ENCODE peak calls at places on chromosomes 12 and 14, in ten cellular contexts. A is AG10803; O is endodermal cell; V is SJSA1; F is CD4-positive, CD25-positive, alpha-beta regulatory T cell; E is AG04450; M is Panc1; R is GM23338; Z is GM12865; D is left ventricle myocardium inferior. Q is an unnamed sample.
A peak's percentile ranks its signal among the peaks of the same experiment; 100 is the strongest.

GRCh38 chr12:13146539-13146938 is 43.1 kb upstream of the GSG1 start:
- DNase-seq in A (no peak), O (no peak), V (no peak), F (no peak), E (no peak), M (no peak), R (no peak), Z (no peak), D (peak; percentile 31), Q (no peak)

GRCh38 chr12:23708185-23708837 is 241.2 kb downstream of the SOX5 start:
- DNase-seq in A (no peak), O (no peak), V (no peak), F (no peak), E (no peak), M (no peak), R (no peak), Z (no peak), D (no peak), Q (no peak)

GRCh38 chr14:31207746-31208545 is at the start of gene HECTD1:
- DNase-seq in A (peak; percentile 88), O (peak; percentile 96), V (peak; percentile 87), F (peak; percentile 81), E (peak; percentile 59), M (peak; percentile 46), R (peak; percentile 90), Z (peak; percentile 95), D (peak; percentile 91), Q (peak; percentile 72)

GRCh38 chr14:49972840-49973239 is 80.0 kb downstream of the ARF6 start:
- DNase-seq in A (peak; percentile 83), O (no peak), V (peak; percentile 83), F (no peak), E (peak; percentile 60), M (peak; percentile 87), R (no peak), Z (peak; percentile 51), D (no peak), Q (no peak)

GRCh38 chr14:59244581-59244980 is 56.1 kb downstream of the DAAM1 start:
- DNase-seq in A (no peak), O (no peak), V (no peak), F (no peak), E (no peak), M (no peak), R (no peak), Z (no peak), D (no peak), Q (no peak)

GRCh38 chr14:70186826-70187483 is 1.8 kb downstream of the SLC8A3 start:
- DNase-seq in A (peak; percentile 2), O (peak; percentile 63), V (peak; percentile 91), F (no peak), E (no peak), M (no peak), R (peak; percentile 81), Z (peak; percentile 61), D (no peak), Q (no peak)

GRCh38 chr12:101051901-101052550 is 158.0 kb downstream of the SLC5A8 start:
- DNase-seq in A (peak; percentile 97), O (no peak), V (no peak), F (no peak), E (peak; percentile 16), M (no peak), R (no peak), Z (no peak), D (no peak), Q (no peak)

GRCh38 chr12:2179953-2180736 is 127.4 kb downstream of the CACNA1C start:
- DNase-seq in A (peak; percentile 92), O (no peak), V (peak; percentile 89), F (no peak), E (peak; percentile 85), M (no peak), R (no peak), Z (no peak), D (peak; percentile 67), Q (no peak)

GRCh38 chr12:124620606-124621295 is 53.3 kb upstream of the NCOR2 start:
- DNase-seq in A (peak; percentile 79), O (no peak), V (no peak), F (no peak), E (no peak), M (no peak), R (no peak), Z (no peak), D (no peak), Q (no peak)

GRCh38 chr12:50174971-50175715 is 8.0 kb upstream of the CERS5 start:
- DNase-seq in A (peak; percentile 85), O (no peak), V (no peak), F (peak; percentile 13), E (peak; percentile 67), M (peak; percentile 53), R (peak; percentile 87), Z (peak; percentile 60), D (no peak), Q (no peak)

GRCh38 chr12:52824741-52825410 is 9.2 kb downstream of the KRT79 start:
- DNase-seq in A (no peak), O (no peak), V (peak; percentile 96), F (no peak), E (no peak), M (no peak), R (no peak), Z (no peak), D (no peak), Q (no peak)

GRCh38 chr12:32322354-32322753 is 77.0 kb upstream of the FGD4 start:
- DNase-seq in A (no peak), O (peak; percentile 73), V (no peak), F (no peak), E (no peak), M (no peak), R (no peak), Z (no peak), D (no peak), Q (no peak)

GRCh38 chr14:34465069-34465859 is 3.2 kb upstream of the SPTSSA start:
- DNase-seq in A (peak; percentile 17), O (no peak), V (no peak), F (no peak), E (no peak), M (no peak), R (peak; percentile 45), Z (no peak), D (no peak), Q (no peak)

GRCh38 chr12:84277986-84278385 is 634.6 kb downstream of the SLC6A15 start:
- DNase-seq in A (no peak), O (no peak), V (no peak), F (no peak), E (no peak), M (no peak), R (no peak), Z (no peak), D (no peak), Q (no peak)

GRCh38 chr12:124738636-124739467 is 124.8 kb downstream of the SCARB1 start:
- DNase-seq in A (no peak), O (no peak), V (peak; percentile 93), F (no peak), E (peak; percentile 49), M (no peak), R (no peak), Z (no peak), D (no peak), Q (no peak)

GRCh38 chr12:118015944-118016343 is 559 bp upstream of the RFC5 start:
- DNase-seq in A (no peak), O (no peak), V (no peak), F (no peak), E (no peak), M (no peak), R (no peak), Z (no peak), D (no peak), Q (no peak)

GRCh38 chr12:112973712-112974305 is 4.5 kb upstream of the OAS2 start:
- DNase-seq in A (peak; percentile 6), O (no peak), V (no peak), F (no peak), E (no peak), M (no peak), R (no peak), Z (no peak), D (no peak), Q (no peak)
- H3K4me3 ChIP-seq in A (no peak overlapping the region), O (no peak overlapping the region), V (no peak overlapping the region), F (no peak overlapping the region), E (no peak overlapping the region), M (no peak overlapping the region), R (no peak overlapping the region), Z (no peak overlapping the region), D (no peak overlapping the region), Q (no peak overlapping the region)

GRCh38 chr14:56501909-56502530 is 77.6 kb upstream of the TMEM260 start:
- DNase-seq in A (no peak), O (peak; percentile 60), V (no peak), F (no peak), E (no peak), M (no peak), R (peak; percentile 46), Z (peak; percentile 3), D (no peak), Q (no peak)
- H3K4me3 ChIP-seq in A (no peak overlapping the region), O (no peak overlapping the region), V (no peak overlapping the region), F (no peak overlapping the region), E (no peak overlapping the region), M (no peak overlapping the region), R (no peak overlapping the region), Z (no peak overlapping the region), D (no peak overlapping the region), Q (no peak overlapping the region)

DNA sequence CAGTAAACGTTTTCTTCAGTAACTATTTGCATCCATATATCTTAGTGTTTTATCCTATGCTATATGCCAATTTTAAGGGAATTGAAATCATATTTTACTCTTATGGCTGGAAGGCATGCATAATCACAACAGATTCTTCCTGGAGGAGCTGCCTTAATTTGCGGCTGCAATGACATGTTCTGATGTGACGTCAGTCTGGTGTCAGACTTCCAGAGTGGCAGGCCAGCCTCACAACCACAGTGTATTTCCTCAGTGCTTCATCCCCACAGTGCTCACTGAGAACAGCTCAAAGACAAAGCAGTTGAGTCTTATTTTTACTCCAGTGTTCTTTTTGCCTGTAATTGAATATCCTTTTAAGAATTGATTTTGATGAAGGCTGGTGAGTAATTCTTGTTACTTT is 107.1 kb downstream of the PLEKHA5 start:
- DNase-seq in A (peak; percentile 47), O (no peak), V (no peak), F (no peak), E (no peak), M (no peak), R (no peak), Z (no peak), D (no peak), Q (no peak)
- H3K4me3 ChIP-seq in A (no peak overlapping the region), O (no peak overlapping the region), V (no peak overlapping the region), F (no peak overlapping the region), E (no peak overlapping the region), M (no peak overlapping the region), R (no peak overlapping the region), Z (no peak overlapping the region), D (peak overlapping the region; percentile 2), Q (no peak overlapping the region)

DNA sequence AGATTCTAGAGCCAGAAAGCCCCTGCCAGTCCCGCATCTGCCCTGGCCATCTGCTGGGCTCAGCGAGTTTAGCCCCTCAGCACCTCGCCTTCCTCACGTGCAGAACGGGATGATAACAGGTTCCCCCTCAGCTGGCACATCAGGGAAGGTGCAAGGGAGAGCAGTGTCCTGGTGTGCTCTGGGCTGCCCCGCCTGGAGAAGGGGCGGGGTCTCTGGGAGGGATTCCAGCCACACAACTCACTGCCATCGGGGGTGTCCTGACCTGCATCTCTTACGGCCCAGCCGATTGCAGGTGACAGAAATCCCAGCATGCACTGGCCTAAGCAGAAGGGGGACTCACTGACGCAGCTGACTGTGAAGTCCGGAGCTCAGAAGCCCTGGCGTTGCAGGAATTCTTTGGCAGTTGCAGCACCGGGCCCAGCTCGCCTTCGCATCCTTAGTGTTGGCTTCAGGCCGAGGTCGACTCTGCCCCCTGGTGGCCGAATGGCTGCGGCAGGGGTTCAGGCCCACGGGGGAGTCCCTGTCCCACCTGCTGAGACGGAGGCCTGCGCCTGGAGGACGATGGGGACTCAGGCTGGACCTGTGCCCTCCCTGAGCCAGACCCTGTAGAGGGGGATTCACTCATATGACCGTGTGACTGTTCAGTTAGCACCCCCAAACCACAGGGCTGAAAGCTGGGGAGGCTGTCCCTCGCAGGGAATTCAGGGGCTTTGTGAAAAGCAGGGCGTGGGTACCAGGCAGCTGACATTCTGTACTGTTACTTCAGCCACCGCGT is 178.6 kb downstream of the ADGRD1 start:
- DNase-seq in A (peak; percentile 61), O (peak; percentile 99), V (peak; percentile 86), F (peak; percentile 44), E (no peak), M (peak; percentile 13), R (peak; percentile 92), Z (peak; percentile 76), D (peak; percentile 70), Q (peak; percentile 12)
- H3K4me3 ChIP-seq in A (no peak overlapping the region), O (no peak overlapping the region), V (no peak overlapping the region), F (no peak overlapping the region), E (no peak overlapping the region), M (no peak overlapping the region), R (peak overlapping the region; percentile 41), Z (no peak overlapping the region), D (no peak overlapping the region), Q (no peak overlapping the region)

Q was measured in GM12864.